ENCODE peak calls at places on chromosomes 3 and 15, in ten cellular contexts. C is astrocyte of the cerebellum; D is kidney glomerular epithelial cell; O is activated T-helper 1 cell treated with Interleukin-2 at 50 U/mL for 16 hours; W is ovary; F is GM04504; L is cerebellar cortex; Z is dorsolateral prefrontal cortex; B is activated T-cell treated with anti-CD3 and anti-CD28 coated beads for 1 hour; G is CD8-positive, alpha-beta T cell. S is an unnamed sample.

GRCh38 chr15:92677998-92678397 is 22.4 kb upstream of the FAM174B start:
- DNase-seq in C (no peak), D (no peak), O (no peak), W (no peak), F (no peak), L (no peak), Z (no peak), B (no peak), G (no peak), S (no peak)

GRCh38 chr3:49198161-49198560 is 26.8 kb downstream of the KLHDC8B start:
- DNase-seq in C (no peak), D (no peak), O (no peak), W (no peak), F (no peak), L (no peak), Z (no peak), B (no peak), G (no peak), S (no peak)

GRCh38 chr3:35296533-35296932 is 342.8 kb upstream of the ARPP21 start:
- DNase-seq in C (no peak), D (no peak), O (no peak), W (no peak), F (no peak), L (no peak), Z (no peak), B (no peak), G (no peak), S (no peak)

GRCh38 chr3:52789746-52790040 is 4.9 kb upstream of the ITIH3 start:
- DNase-seq in C (no peak), D (no peak), O (no peak), W (no peak), F (no peak), L (no peak), Z (no peak), B (no peak), G (no peak), S (no peak)

GRCh38 chr3:12135029-12135634 is 23.6 kb downstream of the TIMP4 start:
- DNase-seq in C (peak; percentile 37), D (peak; percentile 63), O (peak; percentile 3), W (peak; percentile 82), F (no peak), L (peak; percentile 77), Z (peak; percentile 81), B (peak; percentile 39), G (peak; percentile 12), S (no peak)

GRCh38 chr3:69012111-69012835 is 1.2 kb downstream of the EOGT start:
- DNase-seq in C (no peak), D (no peak), O (no peak), W (peak; percentile 60), F (no peak), L (peak; percentile 12), Z (no peak), B (no peak), G (no peak), S (no peak)

GRCh38 chr3:52181543-52181942 is 16.4 kb upstream of the ALAS1 start:
- DNase-seq in C (no peak), D (no peak), O (no peak), W (no peak), F (peak; percentile 48), L (no peak), Z (no peak), B (no peak), G (no peak), S (peak; percentile 30)

GRCh38 chr15:32828507-32829186 is 110.8 kb downstream of the GREM1 start:
- DNase-seq in C (peak; percentile 64), D (no peak), O (no peak), W (no peak), F (peak; percentile 85), L (no peak), Z (no peak), B (no peak), G (no peak), S (peak; percentile 87)

GRCh38 chr3:188528390-188528789 is 374.4 kb downstream of the LPP start:
- DNase-seq in C (no peak), D (no peak), O (no peak), W (no peak), F (no peak), L (no peak), Z (no peak), B (no peak), G (no peak), S (no peak)

GRCh38 chr15:78828930-78829329 is 17.7 kb upstream of the ADAMTS7 start:
- DNase-seq in C (no peak), D (no peak), O (no peak), W (no peak), F (no peak), L (no peak), Z (no peak), B (no peak), G (no peak), S (no peak)

GRCh38 chr3:149902498-149903139 is 68.1 kb downstream of the PFN2 start:
- DNase-seq in C (no peak), D (peak; percentile 12), O (no peak), W (no peak), F (no peak), L (no peak), Z (no peak), B (no peak), G (no peak), S (no peak)

GRCh38 chr15:41928637-41929620 is 35.1 kb upstream of the SPTBN5 start:
- DNase-seq in C (no peak), D (no peak), O (no peak), W (no peak), F (no peak), L (peak; percentile 52), Z (peak; percentile 36), B (no peak), G (no peak), S (no peak)

GRCh38 chr3:59607628-59608027 is 557.8 kb upstream of the CFAP20DC start:
- DNase-seq in C (no peak), D (no peak), O (no peak), W (no peak), F (peak; percentile 0), L (peak; percentile 26), Z (no peak), B (no peak), G (no peak), S (no peak)

GRCh38 chr3:137020315-137020714 is 62.5 kb downstream of the IL20RB start:
- DNase-seq in C (no peak), D (no peak), O (no peak), W (no peak), F (no peak), L (peak; percentile 27), Z (no peak), B (no peak), G (no peak), S (no peak)

GRCh38 chr3:142925140-142925539 is 36.3 kb upstream of the PCOLCE2 start:
- DNase-seq in C (no peak), D (no peak), O (no peak), W (no peak), F (no peak), L (no peak), Z (no peak), B (no peak), G (no peak), S (no peak)

GRCh38 chr3:119912220-119912619 is 130.3 kb downstream of the NR1I2 start:
- DNase-seq in C (no peak), D (no peak), O (no peak), W (no peak), F (no peak), L (no peak), Z (no peak), B (no peak), G (no peak), S (no peak)

GRCh38 chr15:87477759-87478687 is 778.5 kb downstream of the NTRK3 start:
- DNase-seq in C (peak; percentile 79), D (peak; percentile 96), O (no peak), W (no peak), F (peak; percentile 41), L (peak; percentile 56), Z (peak; percentile 68), B (no peak), G (no peak), S (no peak)

GRCh38 chr3:133401374-133402135 is 1.7 kb downstream of the BFSP2 start:
- DNase-seq in C (peak; percentile 85), D (no peak), O (no peak), W (peak; percentile 39), F (no peak), L (peak; percentile 76), Z (no peak), B (no peak), G (no peak), S (no peak)

GRCh38 chr3:171847133-171847532 is 4.0 kb downstream of the TMEM212 start:
- DNase-seq in C (no peak), D (no peak), O (no peak), W (no peak), F (no peak), L (no peak), Z (no peak), B (no peak), G (no peak), S (no peak)

GRCh38 chr3:45870099-45870498 is 16.2 kb upstream of the CCR9 start:
- DNase-seq in C (no peak), D (no peak), O (peak; percentile 48), W (no peak), F (no peak), L (no peak), Z (no peak), B (peak; percentile 40), G (peak; percentile 53), S (no peak)

GRCh38 chr3:193719735-193720134 is 126.7 kb downstream of the OPA1 start:
- DNase-seq in C (no peak), D (no peak), O (no peak), W (no peak), F (no peak), L (no peak), Z (no peak), B (no peak), G (no peak), S (no peak)

GRCh38 chr3:187736418-187736871 is 8.8 kb downstream of the BCL6 start:
- DNase-seq in C (no peak), D (no peak), O (no peak), W (no peak), F (no peak), L (no peak), Z (peak; percentile 40), B (no peak), G (no peak), S (no peak)

GRCh38 chr3:166274342-166274741 is 437.1 kb upstream of the BCHE start:
- DNase-seq in C (no peak), D (no peak), O (no peak), W (no peak), F (no peak), L (no peak), Z (no peak), B (no peak), G (no peak), S (peak; percentile 48)

GRCh38 chr3:34283743-34284142 is 485.3 kb downstream of the PDCD6IP start:
- DNase-seq in C (no peak), D (no peak), O (no peak), W (no peak), F (no peak), L (no peak), Z (no peak), B (no peak), G (no peak), S (no peak)

GRCh38 chr15:70923311-70924080 is 30.9 kb downstream of the LRRC49 start:
- DNase-seq in C (no peak), D (no peak), O (no peak), W (no peak), F (no peak), L (no peak), Z (no peak), B (no peak), G (no peak), S (no peak)

GRCh38 chr3:38001456-38002081 is 11.0 kb downstream of the VILL start:
- DNase-seq in C (no peak), D (no peak), O (no peak), W (peak; percentile 29), F (no peak), L (no peak), Z (no peak), B (no peak), G (no peak), S (no peak)

GRCh38 chr15:50100484-50100883 is 18.5 kb downstream of the ATP8B4 start:
- DNase-seq in C (no peak), D (no peak), O (no peak), W (no peak), F (no peak), L (no peak), Z (no peak), B (no peak), G (no peak), S (no peak)

GRCh38 chr15:31609243-31609642 is 282.6 kb downstream of the KLF13 start:
- DNase-seq in C (no peak), D (no peak), O (no peak), W (no peak), F (no peak), L (no peak), Z (no peak), B (no peak), G (no peak), S (no peak)